ENCODE peak calls at places on chromosomes 13 and 19, in eight cellular contexts. C, S, Y, K, X, A, J and V are unnamed samples.

GRCh38 chr19:1945899-1946298 is 4.9 kb downstream of the CSNK1G2 start:
- DNase-seq in C (no peak), S (no peak), Y (no peak), K (peak; percentile 17), X (peak; percentile 32), A (no peak), J (peak; percentile 58), V (peak; percentile 35)

GRCh38 chr19:7376151-7376852 is 27.6 kb downstream of the ARHGEF18 start:
- DNase-seq in C (no peak), S (no peak), Y (no peak), K (no peak), X (no peak), A (no peak), J (no peak), V (no peak)

GRCh38 chr19:45876411-45877197 is 9.3 kb downstream of the IRF2BP1 start:
- DNase-seq in C (peak; percentile 75), S (no peak), Y (no peak), K (no peak), X (no peak), A (no peak), J (peak; percentile 80), V (peak; percentile 63)

GRCh38 chr13:79282976-79283375 is 123.1 kb downstream of the RBM26 start:
- DNase-seq in C (no peak), S (no peak), Y (no peak), K (peak; percentile 27), X (no peak), A (no peak), J (no peak), V (no peak)

GRCh38 chr19:49985926-49986325 is 25.0 kb upstream of the SIGLEC11 start:
- DNase-seq in C (no peak), S (no peak), Y (no peak), K (no peak), X (no peak), A (no peak), J (no peak), V (no peak)

GRCh38 chr13:112959206-112959605 is 9.8 kb upstream of the MCF2L start:
- DNase-seq in C (no peak), S (no peak), Y (no peak), K (no peak), X (no peak), A (peak; percentile 80), J (no peak), V (no peak)

GRCh38 chr19:47541507-47541906 is 26.6 kb upstream of the NAPA start:
- DNase-seq in C (peak; percentile 38), S (no peak), Y (no peak), K (no peak), X (no peak), A (no peak), J (no peak), V (peak; percentile 65)

GRCh38 chr19:49453013-49453756 is at the start of gene ALDH16A1:
- DNase-seq in C (peak; percentile 97), S (peak; percentile 99), Y (peak; percentile 89), K (peak; percentile 99), X (peak; percentile 97), A (peak; percentile 97), J (peak; percentile 92), V (peak; percentile 95)

GRCh38 chr19:1646149-1646930 is 6.1 kb downstream of the TCF3 start:
- DNase-seq in C (no peak), S (no peak), Y (no peak), K (no peak), X (no peak), A (no peak), J (no peak), V (peak; percentile 39)

GRCh38 chr13:112969692-112970338 is 801 bp downstream of the MCF2L start:
- DNase-seq in C (no peak), S (no peak), Y (no peak), K (no peak), X (no peak), A (peak; percentile 27), J (no peak), V (no peak)

GRCh38 chr13:94711561-94712286 is 621 bp downstream of the SOX21 start:
- DNase-seq in C (no peak), S (no peak), Y (no peak), K (peak; percentile 32), X (no peak), A (no peak), J (peak; percentile 47), V (peak; percentile 69)

GRCh38 chr19:7699422-7700127 is 2.4 kb downstream of the FCER2 start:
- DNase-seq in C (no peak), S (peak; percentile 85), Y (no peak), K (no peak), X (no peak), A (no peak), J (peak; percentile 80), V (peak; percentile 66)

DNA sequence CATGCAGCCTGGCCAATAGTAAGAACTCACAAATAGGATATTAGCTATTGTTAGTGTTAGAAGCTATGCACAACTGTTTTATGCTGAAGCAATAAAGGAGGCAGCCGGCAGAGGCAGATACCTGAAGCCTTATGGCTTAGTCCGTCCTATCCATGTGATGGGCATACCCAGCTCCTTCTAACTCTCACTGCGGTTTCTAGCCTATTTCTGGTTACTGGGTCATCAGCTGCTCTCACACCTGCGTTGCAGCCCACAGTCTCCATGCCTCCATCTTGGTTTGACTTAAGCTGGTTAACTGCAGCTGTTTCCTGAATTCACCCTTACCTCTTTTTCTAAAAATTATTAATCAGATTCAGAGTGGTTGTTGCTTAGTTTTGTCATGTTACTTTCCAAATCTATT is 40.5 kb upstream of the CNMD start:
- DNase-seq in C (no peak), S (peak; percentile 5), Y (no peak), K (no peak), X (no peak), A (no peak), J (no peak), V (no peak)
- TF ChIP-seq CTCF in C (no peak), S (no peak), Y (no peak), K (no peak), X (no peak), A (no peak), J (no peak), V (no peak)

GRCh38 chr19:23437901-23438300 is 42.6 kb upstream of the ZNF91 start:
- DNase-seq in C (no peak), S (no peak), Y (no peak), K (no peak), X (no peak), A (no peak), J (no peak), V (no peak)

GRCh38 chr19:23440207-23440606 is 44.9 kb upstream of the ZNF91 start:
- DNase-seq in C (no peak), S (no peak), Y (no peak), K (no peak), X (no peak), A (no peak), J (peak; percentile 43), V (no peak)

GRCh38 chr19:23436944-23437343 is 41.7 kb upstream of the ZNF91 start:
- DNase-seq in C (no peak), S (no peak), Y (no peak), K (no peak), X (no peak), A (no peak), J (peak; percentile 33), V (no peak)

GRCh38 chr19:23439623-23440022 is 44.4 kb upstream of the ZNF91 start:
- DNase-seq in C (no peak), S (no peak), Y (no peak), K (no peak), X (no peak), A (no peak), J (peak; percentile 31), V (no peak)

GRCh38 chr19:23440791-23441190 is 45.5 kb upstream of the ZNF91 start:
- DNase-seq in C (no peak), S (peak; percentile 16), Y (no peak), K (no peak), X (no peak), A (no peak), J (peak; percentile 41), V (no peak)
- TF ChIP-seq CTCF in C (no peak), S (peak; percentile 33), Y (peak; percentile 42), K (peak; percentile 53), X (peak; percentile 20), A (peak; percentile 29), J (peak; percentile 19), V (peak; percentile 17)

GRCh38 chr13:47661076-47661475 is 340.0 kb downstream of the SUCLA2 start:
- DNase-seq in C (no peak), S (no peak), Y (peak; percentile 82), K (peak; percentile 74), X (no peak), A (no peak), J (no peak), V (no peak)

GRCh38 chr13:47665041-47665440 is 336.0 kb downstream of the SUCLA2 start:
- DNase-seq in C (no peak), S (no peak), Y (no peak), K (no peak), X (no peak), A (no peak), J (no peak), V (no peak)
- TF ChIP-seq CTCF in C (no peak), S (no peak), Y (no peak), K (no peak), X (no peak), A (no peak), J (no peak), V (no peak)

GRCh38 chr19:18833141-18833476 is 1.4 kb downstream of the UPF1 start:
- DNase-seq in C (no peak), S (no peak), Y (no peak), K (no peak), X (no peak), A (no peak), J (no peak), V (no peak)

GRCh38 chr19:18833849-18834643 is 2.3 kb downstream of the UPF1 start:
- DNase-seq in C (no peak), S (no peak), Y (no peak), K (no peak), X (no peak), A (no peak), J (no peak), V (peak; percentile 29)

GRCh38 chr19:18830488-18830887 is 1.3 kb upstream of the UPF1 start:
- DNase-seq in C (no peak), S (no peak), Y (no peak), K (no peak), X (no peak), A (no peak), J (no peak), V (no peak)

GRCh38 chr19:18831524-18832330 is at the start of gene UPF1:
- DNase-seq in C (peak; percentile 97), S (peak; percentile 97), Y (no peak), K (peak; percentile 89), X (peak; percentile 95), A (peak; percentile 82), J (peak; percentile 95), V (peak; percentile 97)

DNA sequence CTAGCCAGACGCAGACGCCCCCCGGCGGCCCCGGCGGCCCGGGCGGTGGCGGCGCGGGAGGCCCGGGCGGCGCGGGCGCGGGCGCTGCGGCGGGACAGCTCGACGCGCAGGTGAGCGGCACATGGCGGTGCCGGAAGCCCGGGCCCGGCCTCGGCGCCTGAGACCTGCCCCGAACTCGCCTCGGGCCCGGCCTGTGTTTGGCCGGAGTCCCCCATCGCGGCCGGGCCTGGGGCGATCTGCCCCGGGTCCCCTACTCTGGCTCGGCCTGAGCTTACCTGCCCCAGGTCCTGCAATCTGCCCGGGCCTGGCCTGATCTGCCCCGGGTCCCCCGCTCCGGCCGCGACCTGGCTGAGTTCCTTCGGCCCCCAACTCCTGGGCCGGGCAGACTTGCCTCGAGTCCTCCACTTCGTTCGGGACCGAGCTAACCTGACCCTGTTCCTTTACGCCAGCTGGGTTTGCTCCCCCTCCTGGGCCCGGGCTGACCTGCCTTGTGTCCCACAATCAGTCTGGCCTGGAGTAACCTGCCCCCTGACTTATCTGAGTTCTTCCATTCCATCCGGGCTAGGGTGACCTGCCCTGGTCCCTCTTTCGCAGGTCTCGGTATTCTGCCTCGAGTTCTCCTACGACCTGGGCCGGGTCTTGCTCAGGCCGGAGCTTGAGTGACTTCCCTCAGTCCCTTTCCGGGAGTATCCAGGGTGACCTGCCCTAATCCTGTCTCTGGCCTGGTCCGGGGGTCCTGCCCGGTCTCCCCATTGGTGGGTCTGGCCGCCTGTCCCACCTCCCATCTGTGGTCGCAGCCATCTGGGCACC is 777 bp downstream of the UPF1 start:
- DNase-seq in C (no peak), S (peak; percentile 62), Y (no peak), K (no peak), X (peak; percentile 17), A (no peak), J (peak; percentile 61), V (peak; percentile 59)
- TF ChIP-seq CTCF in C (peak; percentile 12), S (peak; percentile 31), Y (peak; percentile 28), K (peak; percentile 34), X (no peak), A (no peak), J (peak; percentile 40), V (no peak)